ENCODE peak calls at places on chromosomes 1 and 21, in four cellular contexts. G, V, L and U are unnamed samples.

GRCh38 chr1:154791292-154792278 is 78.5 kb downstream of the KCNN3 start:
- DNase-seq in V (peak), L (peak), G (peak), U (no peak)

GRCh38 chr1:248871837-248872401 is 13.0 kb upstream of the ZNF692 start:
- DNase-seq in V (no peak), L (no peak), G (no peak), U (no peak)

GRCh38 chr1:172717722-172718455 is 59.0 kb downstream of the FASLG start:
- DNase-seq in L (no peak), G (no peak), V (no peak), U (no peak)

GRCh38 chr1:230125633-230126528 is 58.8 kb downstream of the GALNT2 start:
- DNase-seq in L (no peak), G (no peak), V (no peak), U (no peak)

GRCh38 chr1:246488674-246489073 is 18.4 kb downstream of the SMYD3 start:
- DNase-seq in L (no peak), G (no peak), V (no peak), U (no peak)

GRCh38 chr21:39307466-39307865 is 6.0 kb downstream of the BRWD1 start:
- DNase-seq in G (no peak), V (no peak), L (no peak), U (no peak)

GRCh38 chr1:37292789-37293188 is 181.6 kb upstream of the ZC3H12A start:
- DNase-seq in G (no peak), V (no peak), L (no peak), U (no peak)

GRCh38 chr1:51850420-51851297 is 27.9 kb downstream of the NRDC start:
- DNase-seq in G (no peak), L (no peak), V (no peak), U (no peak)

GRCh38 chr1:48665743-48666142 is 110.9 kb downstream of the BEND5 start:
- DNase-seq in V (no peak), L (no peak), G (no peak), U (no peak)

GRCh38 chr1:100250264-100250663 is 630 bp upstream of the DBT start:
- DNase-seq in L (no peak), V (no peak), G (no peak), U (no peak)

GRCh38 chr1:241640867-241641542 is 836 bp upstream of the CHML start:
- DNase-seq in G (no peak), V (peak), L (peak), U (no peak)

GRCh38 chr1:9069324-9070100 is at the start of gene SLC2A5:
- DNase-seq in V (no peak), G (peak), L (peak), U (no peak)

GRCh38 chr1:85224734-85225623 is 24.2 kb upstream of the SYDE2 start:
- DNase-seq in G (no peak), V (no peak), L (no peak), U (peak)

GRCh38 chr1:229003233-229004031 is 267.5 kb upstream of the RAB4A start:
- DNase-seq in L (no peak), V (no peak), G (peak), U (no peak)

GRCh38 chr1:90727917-90728655 is 11.0 kb upstream of the BARHL2 start:
- DNase-seq in L (no peak), V (no peak), G (no peak), U (no peak)

GRCh38 chr1:81670286-81670685 is 130.4 kb upstream of the ADGRL2 start:
- DNase-seq in G (no peak), V (no peak), L (no peak), U (peak)

GRCh38 chr1:54325705-54326461 is 80.3 kb downstream of the SSBP3 start:
- DNase-seq in V (no peak), L (no peak), G (no peak), U (no peak)

GRCh38 chr1:26190373-26190987 is at the start of gene CATSPER4:
- DNase-seq in L (no peak), G (peak), V (peak), U (no peak)

GRCh38 chr1:228280106-228280901 is 72.5 kb downstream of the OBSCN start:
- DNase-seq in V (no peak), L (no peak), G (no peak), U (peak)

GRCh38 chr1:11284784-11285183 is 11.8 kb downstream of the UBIAD1 start:
- DNase-seq in L (no peak), V (peak), G (no peak), U (no peak)

GRCh38 chr1:147673816-147674215 is 3.5 kb upstream of the ACP6 start:
- DNase-seq in G (no peak), L (no peak), V (no peak), U (no peak)

GRCh38 chr1:210726621-210727020 is 397.9 kb downstream of the HHAT start:
- DNase-seq in G (no peak), L (peak), V (no peak), U (peak)

GRCh38 chr21:44862869-44863685 is 10.4 kb downstream of the PTTG1IP start:
- DNase-seq in V (no peak), L (no peak), G (no peak), U (no peak)

GRCh38 chr1:208534604-208534907 is 290.4 kb upstream of the PLXNA2 start:
- DNase-seq in G (peak), L (no peak), V (no peak), U (no peak)

GRCh38 chr1:119758584-119758983 is 10.1 kb downstream of the HMGCS2 start:
- DNase-seq in L (no peak), G (no peak), V (no peak), U (no peak)

GRCh38 chr1:51344602-51345299 is 14.4 kb upstream of the TTC39A start:
- DNase-seq in G (no peak), L (no peak), V (no peak), U (no peak)

GRCh38 chr1:162527324-162527723 is 29.7 kb downstream of the UHMK1 start:
- DNase-seq in G (no peak), L (no peak), V (no peak), U (no peak)

GRCh38 chr1:223765036-223765718 is 52.8 kb downstream of the CAPN2 start:
- DNase-seq in L (peak), G (no peak), V (no peak), U (no peak)